ENCODE peak calls at places on chromosomes 16 and 17, in ten cellular contexts. E is CD8-positive, alpha-beta memory T cell; V is spleen; K is A549; X is PC-3; P is body of pancreas; F is fibroblast of lung; U is neural progenitor cell; L is tibial artery; S is Caco-2. A is an unnamed sample.

GRCh38 chr16:4519274-4520058 is 19.1 kb downstream of the CDIP1 start:
- DNase-seq in S (no peak), F (no peak), E (no peak), X (no peak), L (no peak), P (no peak), V (peak; percentile 28), U (no peak), K (no peak), A (no peak)

GRCh38 chr16:88781140-88782077 is 3.6 kb downstream of the PIEZO1 start:
- DNase-seq in L (peak; percentile 62), F (no peak), V (peak; percentile 92), X (peak; percentile 30), K (no peak), S (no peak), P (no peak), E (peak; percentile 61), U (no peak), A (no peak)

GRCh38 chr16:85860413-85861094 is 38.4 kb upstream of the IRF8 start:
- DNase-seq in X (no peak), P (no peak), E (no peak), S (no peak), K (no peak), V (peak; percentile 70), L (no peak), U (no peak), F (no peak), A (no peak)

GRCh38 chr16:50680907-50681885 is at the start of gene SNX20:
- DNase-seq in K (no peak), U (no peak), X (no peak), V (peak; percentile 93), E (peak; percentile 55), F (no peak), S (no peak), P (no peak), L (peak; percentile 54), A (no peak)

GRCh38 chr17:42421479-42422332 is 1.4 kb downstream of the CAVIN1 start:
- DNase-seq in V (peak; percentile 78), S (peak; percentile 24), L (peak; percentile 58), X (no peak), P (no peak), U (peak; percentile 59), F (peak; percentile 49), E (no peak), K (no peak), A (peak; percentile 49)

GRCh38 chr17:68461122-68461539 is 3.8 kb upstream of the WIPI1 start:
- DNase-seq in K (no peak), U (no peak), S (no peak), F (peak; percentile 36), P (no peak), V (no peak), X (no peak), E (no peak), L (no peak), A (no peak)

GRCh38 chr17:49998836-49999511 is 4.0 kb upstream of the DLX3 start:
- DNase-seq in E (no peak), S (no peak), L (no peak), V (no peak), U (no peak), F (no peak), P (no peak), K (no peak), X (no peak), A (no peak)

GRCh38 chr16:31190061-31190460 is 10.1 kb downstream of the FUS start:
- DNase-seq in V (peak; percentile 55), L (no peak), P (no peak), F (no peak), K (no peak), S (no peak), E (no peak), X (no peak), U (no peak), A (no peak)

GRCh38 chr16:64654137-64654652 is 467.7 kb downstream of the CDH11 start:
- DNase-seq in K (no peak), V (no peak), P (no peak), U (no peak), F (peak; percentile 51), L (no peak), E (no peak), X (no peak), S (no peak), A (no peak)

GRCh38 chr16:67562918-67563707 is 787 bp downstream of the CTCF start:
- DNase-seq in V (peak; percentile 94), F (peak; percentile 38), E (peak; percentile 52), X (peak; percentile 22), U (peak; percentile 92), K (no peak), P (peak; percentile 73), L (no peak), S (peak; percentile 81), A (peak; percentile 69)

GRCh38 chr16:23692190-23692837 is 13.6 kb downstream of the PLK1 start:
- DNase-seq in V (no peak), F (no peak), E (no peak), S (no peak), U (no peak), P (no peak), K (no peak), L (no peak), X (no peak), A (no peak)

GRCh38 chr16:23691483-23692189 is 12.9 kb downstream of the PLK1 start:
- DNase-seq in K (no peak), P (no peak), F (peak; percentile 34), E (no peak), L (no peak), V (no peak), U (no peak), S (no peak), X (peak; percentile 38), A (no peak)

GRCh38 chr16:23695756-23696155 is 17.1 kb downstream of the PLK1 start:
- DNase-seq in L (no peak), V (no peak), K (no peak), X (no peak), P (no peak), U (no peak), E (no peak), F (no peak), S (no peak), A (no peak)

GRCh38 chr16:23690771-23691482 is 12.2 kb downstream of the PLK1 start:
- DNase-seq in S (no peak), L (no peak), E (no peak), U (no peak), X (no peak), F (no peak), V (peak; percentile 41), P (no peak), K (no peak), A (no peak)

GRCh38 chr16:23694707-23695373 is 16.2 kb downstream of the PLK1 start:
- DNase-seq in V (no peak), P (no peak), S (no peak), U (peak; percentile 83), E (no peak), F (peak; percentile 33), X (no peak), K (no peak), L (no peak), A (no peak)
- H3K4me3 ChIP-seq in V (no peak overlapping the region), P (no peak overlapping the region), S (no peak overlapping the region), U (peak overlapping the region; percentile 41), E (no peak overlapping the region), F (no peak overlapping the region), X (no peak overlapping the region), K (no peak overlapping the region), L (peak overlapping the region; percentile 31), A (no peak overlapping the region)

DNA sequence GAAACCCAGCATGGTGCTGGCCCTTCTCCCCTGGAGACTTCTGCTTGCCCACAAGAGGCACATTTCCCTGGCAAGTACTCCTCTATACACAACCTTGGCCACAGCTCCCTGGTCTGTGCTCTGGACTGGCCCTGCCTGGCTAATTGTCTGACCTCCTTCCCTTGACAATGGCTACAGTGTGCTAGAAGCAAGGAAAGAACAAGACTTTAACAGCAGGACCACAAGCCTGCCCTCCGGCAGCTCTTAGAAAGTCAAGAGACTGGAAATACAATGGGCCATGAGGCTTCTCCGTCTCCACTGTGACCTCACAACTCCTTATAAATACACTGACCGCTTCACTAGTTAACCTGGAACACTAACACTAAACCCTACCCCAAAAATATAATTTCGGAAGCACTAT is 36.7 kb downstream of the LIG3 start:
- DNase-seq in K (no peak), V (no peak), S (no peak), X (no peak), F (no peak), L (no peak), E (no peak), U (no peak), P (no peak), A (no peak)
- H3K4me1 ChIP-seq in K (peaks cover 5% of the 10 kb centered on the region), V (peaks cover 10% of the 10 kb centered on the region), S (no peaks in the 10 kb centered on the region), X (peaks cover 4% of the 10 kb centered on the region), F (no peaks in the 10 kb centered on the region), L (no peaks in the 10 kb centered on the region), E (peaks cover 9% of the 10 kb centered on the region), U (peaks cover 23% of the 10 kb centered on the region), P (no peaks in the 10 kb centered on the region), A (no peaks in the 10 kb centered on the region)

GRCh38 chr17:47847341-47848197 is 3.4 kb downstream of the SP6 start:
- DNase-seq in P (no peak), F (no peak), S (no peak), X (no peak), V (no peak), U (peak; percentile 80), E (no peak), L (no peak), K (no peak), A (peak; percentile 39)

GRCh38 chr17:47844230-47844629 is 3.2 kb upstream of the SCRN2 start:
- DNase-seq in V (no peak), P (no peak), L (no peak), E (no peak), K (no peak), U (no peak), X (no peak), S (peak; percentile 50), F (no peak), A (no peak)

GRCh38 chr17:47844814-47845453 is 3.9 kb upstream of the SCRN2 start:
- DNase-seq in X (peak; percentile 41), S (no peak), F (no peak), U (no peak), E (no peak), P (no peak), L (no peak), V (no peak), K (peak; percentile 80), A (no peak)

GRCh38 chr17:47848198-47848513 is 2.8 kb downstream of the SP6 start:
- DNase-seq in U (peak; percentile 31), S (no peak), K (no peak), L (no peak), F (no peak), X (no peak), P (no peak), E (no peak), V (no peak), A (no peak)

GRCh38 chr17:47846741-47847340 is 4.1 kb downstream of the SP6 start:
- DNase-seq in V (no peak), S (no peak), E (no peak), X (no peak), L (no peak), F (no peak), U (peak; percentile 67), P (no peak), K (no peak), A (no peak)
- H3K4me3 ChIP-seq in V (no peak overlapping the region), S (no peak overlapping the region), E (no peak overlapping the region), X (no peak overlapping the region), L (no peak overlapping the region), F (no peak overlapping the region), U (peak overlapping the region; percentile 44), P (no peak overlapping the region), K (no peak overlapping the region), A (no peak overlapping the region)

DNA sequence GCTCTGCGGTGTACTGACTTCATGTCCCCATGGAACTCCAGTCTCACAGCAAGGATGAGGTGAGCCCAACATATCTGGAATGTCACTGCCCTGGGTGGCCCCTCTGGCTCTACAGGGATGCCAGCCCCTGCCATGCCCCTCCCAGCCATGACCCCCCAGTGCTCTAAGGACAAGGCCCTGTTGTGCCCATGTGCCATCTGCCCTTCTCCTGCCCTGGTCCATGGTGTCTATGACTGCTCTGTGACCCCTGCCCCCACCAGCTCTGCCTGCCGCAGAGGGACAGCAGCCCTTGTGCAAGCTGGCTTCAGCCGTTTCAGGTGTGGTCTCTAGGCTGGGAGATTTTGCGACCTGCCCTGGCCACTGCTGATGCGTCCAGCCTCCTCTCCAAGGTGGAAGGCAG is 40.3 kb downstream of the TK2 start:
- DNase-seq in S (no peak), F (no peak), P (no peak), K (no peak), X (no peak), V (peak; percentile 60), E (no peak), L (no peak), U (no peak), A (no peak)
- H3K4me1 ChIP-seq in S (peaks cover 24% of the 10 kb centered on the region), F (peaks cover 29% of the 10 kb centered on the region), P (peaks cover 66% of the 10 kb centered on the region), K (peaks cover 79% of the 10 kb centered on the region), X (peaks cover 72% of the 10 kb centered on the region), V (peaks cover 50% of the 10 kb centered on the region), E (peaks cover 5% of the 10 kb centered on the region), L (peaks cover 10% of the 10 kb centered on the region), U (peaks cover 24% of the 10 kb centered on the region), A (peaks cover 7% of the 10 kb centered on the region)